ENCODE peak calls at places on chromosomes 13 and 19, in six cellular contexts. J is omental fat pad, G is tibial nerve, B is uterus, Q is suprapubic skin, V is glutamatergic neuron. W is an unnamed sample.

GRCh38 chr13:91133941-91134772 is 213.3 kb upstream of the MIR17HG start:
- DNase-seq in V (peak), Q (no peak), G (peak), B (no peak), J (no peak), W (peak)

GRCh38 chr13:26837997-26838396 is 77.4 kb upstream of the GPR12 start:
- DNase-seq in G (no peak), Q (peak), J (no peak), V (no peak), B (no peak), W (no peak)

GRCh38 chr13:101640797-101641400 is 188.4 kb downstream of the ITGBL1 start:
- DNase-seq in G (no peak), B (no peak), Q (no peak), V (no peak), J (no peak), W (no peak)

GRCh38 chr19:10688545-10689280 is 12.5 kb upstream of the QTRT1 start:
- DNase-seq in Q (no peak), G (no peak), B (no peak), J (no peak), V (no peak), W (no peak)

GRCh38 chr19:38429055-38429810 is 3.2 kb upstream of the RASGRP4 start:
- DNase-seq in Q (no peak), B (no peak), V (no peak), G (no peak), J (no peak), W (no peak)

GRCh38 chr13:41812851-41813250 is 148.1 kb downstream of the VWA8 start:
- DNase-seq in B (no peak), V (no peak), Q (no peak), J (no peak), G (no peak), W (no peak)

GRCh38 chr19:35266904-35267817 is 1.6 kb upstream of the USF2 start:
- DNase-seq in B (peak), Q (peak), J (no peak), G (peak), V (peak), W (peak)

GRCh38 chr19:3459322-3459881 is 20.9 kb downstream of the SMIM24 start:
- DNase-seq in Q (peak), V (no peak), G (peak), J (peak), B (peak), W (no peak)

GRCh38 chr19:18020212-18021067 is 12.5 kb downstream of the ARRDC2 start:
- DNase-seq in B (peak), J (no peak), V (no peak), Q (peak), G (peak), W (no peak)

GRCh38 chr13:23450340-23451046 is 17.0 kb upstream of the SACS start:
- DNase-seq in G (no peak), Q (no peak), B (no peak), V (peak), J (no peak), W (no peak)

GRCh38 chr13:96575423-96576320 is 418.6 kb downstream of the OXGR1 start:
- DNase-seq in G (no peak), V (no peak), J (no peak), B (no peak), Q (peak), W (no peak)

GRCh38 chr19:57269515-57270250 is 10.6 kb upstream of the ZNF460 start:
- DNase-seq in J (no peak), G (no peak), Q (no peak), B (no peak), V (no peak), W (no peak)

GRCh38 chr19:50776131-50776530 is 5.9 kb downstream of the GPR32 start:
- DNase-seq in Q (no peak), J (no peak), B (no peak), G (no peak), V (no peak), W (no peak)

GRCh38 chr19:52070496-52070895 is 21.9 kb upstream of the ZNF432 start:
- DNase-seq in V (no peak), B (no peak), J (no peak), Q (no peak), G (no peak), W (no peak)

GRCh38 chr13:38763446-38764381 is 76.8 kb downstream of the FREM2 start:
- DNase-seq in J (no peak), V (no peak), Q (no peak), B (no peak), G (no peak), W (peak)

GRCh38 chr13:110367620-110368019 is 60.5 kb downstream of the COL4A2 start:
- DNase-seq in G (no peak), J (no peak), V (no peak), Q (no peak), B (no peak), W (no peak)

DNA sequence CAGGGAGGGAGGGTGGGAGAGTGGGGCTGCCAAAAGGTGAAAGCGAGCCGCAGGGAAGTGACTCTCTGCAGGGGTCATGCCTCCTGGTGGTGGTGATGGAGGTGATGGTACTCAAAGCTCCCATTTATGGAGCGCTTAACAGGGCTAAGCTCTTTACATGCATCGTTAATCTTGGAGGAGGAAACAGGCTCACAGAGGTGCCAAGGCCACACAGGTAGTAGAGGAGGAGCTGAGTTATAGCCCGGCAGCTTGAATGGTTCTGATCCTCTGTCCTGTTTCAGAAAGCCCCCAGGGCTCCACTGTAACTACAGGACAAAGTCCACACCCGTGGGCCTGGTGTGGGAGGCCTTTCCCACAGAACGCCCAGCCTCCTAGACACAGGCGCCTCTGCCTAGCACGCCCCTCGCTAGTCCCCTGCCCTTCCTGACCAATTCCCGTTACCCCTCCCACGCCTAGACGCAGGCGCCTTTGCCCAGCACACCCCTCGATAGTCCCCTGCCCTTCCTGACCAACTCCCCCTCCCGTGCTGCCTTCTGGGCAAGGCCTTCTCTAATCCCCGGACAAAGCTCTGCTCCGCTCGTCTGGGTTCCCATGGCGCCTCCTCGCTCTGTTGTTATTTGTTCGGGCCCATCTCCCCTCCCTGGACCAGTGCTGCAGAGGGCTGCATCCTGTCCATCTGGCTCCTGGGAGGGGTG is 10.8 kb downstream of the PPP1R37 start:
- DNase-seq in V (no peak), J (no peak), Q (no peak), G (no peak), B (no peak), W (no peak)
- TF ChIP-seq CTCF in V (no peak), J (no peak), Q (no peak), G (no peak), B (no peak), W (no peak)

GRCh38 chr13:79998386-79998785 is 342.5 kb downstream of the SPRY2 start:
- DNase-seq in B (no peak), V (no peak), J (no peak), Q (no peak), G (no peak), W (no peak)
- TF ChIP-seq CTCF in B (no peak), V (no peak), J (no peak), Q (no peak), G (no peak), W (no peak)

DNA sequence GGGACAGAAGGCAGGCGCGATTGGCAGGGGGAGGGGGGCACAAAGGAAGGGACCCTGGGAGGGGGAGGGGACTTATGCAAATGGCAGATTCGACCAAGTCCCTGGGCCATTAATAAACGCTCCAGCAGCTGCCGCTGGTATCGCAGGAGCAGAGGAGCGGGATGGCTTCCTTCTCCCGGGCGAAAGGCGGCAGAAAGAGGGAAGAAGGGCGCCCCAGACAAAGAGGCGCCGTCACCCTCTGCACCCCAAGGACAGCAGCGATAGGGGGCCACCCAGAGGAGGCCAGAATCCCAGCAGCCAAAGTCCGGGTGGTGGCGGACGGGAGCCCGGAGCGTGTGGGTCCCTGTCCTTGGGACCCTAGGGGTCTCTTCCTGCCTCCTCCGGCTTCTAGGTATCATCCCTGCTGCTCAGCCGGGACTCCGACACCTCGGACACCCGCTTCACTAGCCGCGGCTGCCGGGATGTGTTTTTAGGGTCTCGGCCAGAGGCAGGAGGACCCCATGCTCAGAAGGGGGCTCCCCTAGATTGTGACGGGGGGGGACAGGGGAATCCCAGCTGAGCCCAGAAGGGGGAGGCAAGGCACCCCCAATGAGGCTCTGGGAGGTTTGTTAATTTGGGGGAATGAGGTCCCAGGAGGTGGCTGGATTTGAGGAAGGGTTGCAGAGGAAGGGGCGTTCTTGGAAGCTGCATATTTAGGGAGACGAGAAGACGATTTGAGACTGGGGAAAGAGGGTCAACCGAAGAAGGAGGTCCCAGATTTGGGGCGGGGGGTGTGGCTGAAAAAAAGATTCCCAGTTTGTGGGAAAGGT is 1.7 kb downstream of the PTPRS start:
- DNase-seq in B (no peak), G (no peak), J (no peak), V (peak), Q (no peak), W (peak)
- TF ChIP-seq CTCF in B (no peak), G (no peak), J (no peak), V (no peak), Q (no peak), W (no peak)

GRCh38 chr13:46962286-46962941 is 65.6 kb upstream of the HTR2A start:
- DNase-seq in V (no peak), Q (no peak), B (no peak), G (no peak), J (no peak), W (no peak)
- TF ChIP-seq CTCF in V (no peak), Q (no peak), B (no peak), G (peak), J (no peak), W (peak)

GRCh38 chr19:41959056-41960053 is at the start of gene RABAC1:
- DNase-seq in G (peak), B (peak), J (peak), V (peak), Q (peak), W (peak)
- TF ChIP-seq CTCF in G (no peak), B (no peak), J (no peak), V (peak), Q (no peak), W (peak)

GRCh38 chr13:52419080-52419479 is 13.1 kb upstream of the THSD1 start:
- DNase-seq in V (no peak), G (no peak), B (no peak), J (no peak), Q (no peak), W (no peak)
- TF ChIP-seq CTCF in V (no peak), G (no peak), B (no peak), J (no peak), Q (no peak), W (no peak)

GRCh38 chr19:43901395-43902390 is 33.4 kb downstream of the ZNF45 start:
- DNase-seq in J (peak), Q (peak), B (peak), V (peak), G (peak), W (peak)

GRCh38 chr19:43906774-43907173 is 28.3 kb downstream of the ZNF45 start:
- DNase-seq in G (no peak), B (no peak), V (no peak), Q (no peak), J (no peak), W (no peak)

GRCh38 chr19:43905897-43906296 is 29.2 kb downstream of the ZNF45 start:
- DNase-seq in J (no peak), G (no peak), Q (no peak), B (no peak), V (no peak), W (no peak)

DNA sequence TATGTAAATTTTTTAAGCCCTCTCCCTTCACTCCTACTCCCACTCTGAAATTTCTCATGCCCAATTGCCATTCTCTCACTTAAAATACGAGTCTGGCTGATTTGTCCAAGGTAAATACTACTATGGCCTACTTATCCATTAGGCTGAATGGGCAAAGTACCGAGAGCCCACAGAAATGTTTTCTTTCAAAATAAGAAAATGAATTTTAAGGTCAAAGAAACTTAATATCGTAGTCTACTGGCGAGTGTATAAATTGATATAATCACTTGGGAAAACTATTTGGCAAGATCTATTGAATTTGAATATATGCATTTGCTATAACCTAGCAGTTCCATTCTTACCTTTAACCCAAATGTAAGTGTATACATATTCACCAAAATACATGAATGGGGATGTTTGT is 32.7 kb downstream of the ZNF45 start:
- DNase-seq in B (no peak), Q (no peak), V (no peak), J (no peak), G (no peak), W (no peak)
- TF ChIP-seq CTCF in B (no peak), Q (no peak), V (no peak), J (no peak), G (no peak), W (no peak)

GRCh38 chr13:106109391-106109791 is 426.1 kb downstream of the EFNB2 start:
- DNase-seq in Q (no peak), V (no peak), G (no peak), J (no peak), B (no peak), W (no peak)

GRCh38 chr13:106112191-106112590 is 423.3 kb downstream of the EFNB2 start:
- DNase-seq in V (no peak), J (no peak), Q (no peak), G (no peak), B (no peak), W (no peak)

GRCh38 chr13:106114981-106115554 is 420.4 kb downstream of the EFNB2 start:
- DNase-seq in Q (no peak), B (no peak), J (no peak), V (no peak), G (no peak), W (no peak)

GRCh38 chr13:106113796-106114195 is 421.7 kb downstream of the EFNB2 start:
- DNase-seq in G (no peak), B (no peak), J (no peak), V (no peak), Q (no peak), W (no peak)

DNA sequence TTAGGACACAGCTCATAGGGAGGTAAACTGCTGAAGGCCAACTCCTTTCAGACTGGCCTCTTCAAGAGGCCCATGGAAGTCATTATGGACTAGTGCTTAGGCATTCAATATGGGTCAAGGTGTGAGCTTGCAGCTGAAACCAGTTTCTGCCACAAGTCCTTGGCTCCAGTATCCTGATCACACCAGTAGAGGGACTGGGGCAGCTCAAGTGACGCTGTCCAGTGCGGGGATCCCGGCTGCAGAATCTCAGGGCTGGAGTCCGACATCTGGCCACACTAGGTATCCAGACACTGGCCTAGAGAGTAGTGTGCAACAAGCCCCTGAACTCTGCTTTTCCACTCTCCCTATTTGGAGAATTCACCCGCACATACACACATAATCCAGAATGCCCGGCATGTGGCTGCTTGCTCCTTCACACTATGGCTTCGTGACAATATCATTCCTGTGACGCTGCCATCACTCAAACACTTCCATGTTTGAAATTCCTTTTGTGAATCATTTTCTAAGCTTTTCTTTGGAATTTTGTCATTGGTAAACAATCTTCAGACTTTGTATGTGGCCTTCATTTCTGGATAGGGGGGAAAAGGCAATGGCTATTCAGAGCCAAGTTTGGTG is 425.1 kb downstream of the EFNB2 start:
- DNase-seq in B (no peak), J (no peak), G (no peak), Q (no peak), V (no peak), W (no peak)
- TF ChIP-seq CTCF in B (no peak), J (no peak), G (no peak), Q (no peak), V (no peak), W (no peak)